ENCODE peak calls at places on chromosomes 11 and 22, in six cellular contexts. U is Calu3; M is psoas muscle; D is AG09309; Z is CD8-positive, alpha-beta T cell; B is GM13976. O is an unnamed sample.

GRCh38 chr11:69360606-69361005 is 66.7 kb downstream of the MYEOV start:
- DNase-seq in U (no peak), M (no peak), D (no peak), Z (no peak), B (peak), O (no peak)

GRCh38 chr11:9529333-9529648 is 44.2 kb upstream of the WEE1 start:
- DNase-seq in U (peak), M (peak), D (no peak), Z (no peak), B (no peak), O (peak)

GRCh38 chr11:39684155-39684554 is 1775.3 kb downstream of the LRRC4C start:
- DNase-seq in U (no peak), M (no peak), D (no peak), Z (no peak), B (no peak), O (no peak)

GRCh38 chr22:39277135-39277607 is 32.4 kb upstream of the PDGFB start:
- DNase-seq in U (no peak), M (no peak), D (peak), Z (no peak), B (no peak), O (no peak)

GRCh38 chr11:129048911-129049310 is 106.2 kb upstream of the TP53AIP1 start:
- DNase-seq in U (no peak), M (no peak), D (no peak), Z (no peak), B (no peak), O (no peak)

GRCh38 chr11:69238562-69239319 is 55.2 kb upstream of the MYEOV start:
- DNase-seq in U (no peak), M (no peak), D (no peak), Z (no peak), B (peak), O (no peak)

GRCh38 chr22:38700271-38700788 is 413 bp downstream of the JOSD1 start:
- DNase-seq in U (peak), M (peak), D (no peak), Z (no peak), B (no peak), O (no peak)

GRCh38 chr11:102047305-102047924 is at the start of gene CFAP300:
- DNase-seq in U (peak), M (peak), D (peak), Z (peak), B (peak), O (peak)

GRCh38 chr22:42376721-42377177 is 55.5 kb downstream of the NFAM1 start:
- DNase-seq in U (no peak), M (peak), D (no peak), Z (no peak), B (no peak), O (peak)

GRCh38 chr11:35162795-35163194 is 23.8 kb downstream of the CD44 start:
- DNase-seq in U (no peak), M (no peak), D (no peak), Z (no peak), B (no peak), O (no peak)

GRCh38 chr11:57150454-57150917 is 31.3 kb upstream of the LRRC55 start:
- DNase-seq in U (no peak), M (no peak), D (no peak), Z (no peak), B (no peak), O (no peak)

GRCh38 chr22:21003782-21004181 is 1.9 kb upstream of the THAP7 start:
- DNase-seq in U (no peak), M (no peak), D (no peak), Z (no peak), B (no peak), O (no peak)

GRCh38 chr11:31246451-31247165 is 122.9 kb downstream of the DCDC1 start:
- DNase-seq in U (no peak), M (peak), D (no peak), Z (no peak), B (no peak), O (no peak)

GRCh38 chr11:103773059-103773458 is 263.4 kb upstream of the DDI1 start:
- DNase-seq in U (no peak), M (no peak), D (peak), Z (no peak), B (no peak), O (no peak)

GRCh38 chr22:40414306-40414705 is 43.9 kb downstream of the SGSM3 start:
- DNase-seq in U (no peak), M (peak), D (peak), Z (no peak), B (no peak), O (no peak)

GRCh38 chr11:101127699-101128570 is 1.7 kb downstream of the PGR start:
- DNase-seq in U (no peak), M (peak), D (no peak), Z (no peak), B (peak), O (peak)

GRCh38 chr11:96241351-96241841 is 101.6 kb downstream of the MAML2 start:
- DNase-seq in U (peak), M (no peak), D (no peak), Z (no peak), B (no peak), O (no peak)

GRCh38 chr22:40183029-40183581 is 5.4 kb downstream of the TNRC6B start:
- DNase-seq in U (no peak), M (no peak), D (peak), Z (no peak), B (no peak), O (no peak)

DNA sequence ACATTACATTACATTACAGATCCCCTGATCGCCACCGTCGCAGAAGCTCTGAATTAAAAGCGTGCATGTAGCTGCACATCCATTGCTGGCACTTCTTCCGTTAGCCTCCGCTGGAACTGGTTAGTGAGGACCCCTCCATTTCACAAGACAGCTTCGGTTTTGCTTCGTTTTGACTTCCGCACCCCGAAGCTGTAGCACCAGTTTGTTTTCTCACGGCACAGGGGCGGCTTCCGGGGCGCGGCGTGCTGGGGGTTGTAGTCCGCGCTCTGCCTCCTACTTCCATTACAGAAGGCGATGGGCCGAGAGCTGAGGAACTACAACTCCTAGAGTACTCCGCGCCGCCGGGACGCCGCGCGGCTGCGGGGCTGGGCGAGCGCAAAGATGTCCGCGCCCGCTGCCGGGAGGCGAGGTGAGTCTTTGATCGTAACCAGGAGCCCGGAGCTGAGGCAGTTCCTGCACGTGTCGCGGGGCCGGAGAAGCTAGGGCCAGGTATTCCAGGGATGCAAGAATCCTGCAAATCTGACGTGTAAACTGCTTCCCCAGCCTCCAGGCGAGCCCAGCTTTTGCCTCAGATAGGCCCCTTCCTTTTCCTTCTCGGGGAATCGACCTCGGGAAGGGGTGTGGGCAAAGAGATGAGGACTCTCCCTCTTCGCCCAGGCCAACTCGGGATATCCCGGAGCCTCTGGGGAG is at the start of gene PEX26:
- DNase-seq in U (peak), M (peak), D (peak), Z (peak), B (peak), O (peak)
- TF ChIP-seq CTCF in U (no peak), M (no peak), D (no peak), Z (no peak), B (no peak), O (no peak)

GRCh38 chr11:93704237-93704636 is 37.1 kb downstream of the TAF1D start:
- DNase-seq in U (peak), M (no peak), D (no peak), Z (no peak), B (no peak), O (no peak)
- TF ChIP-seq CTCF in U (no peak), M (no peak), D (no peak), Z (no peak), B (no peak), O (no peak)

GRCh38 chr11:124327775-124328174 is 7.8 kb upstream of the OR8D2 start:
- DNase-seq in U (no peak), M (no peak), D (no peak), Z (no peak), B (no peak), O (no peak)

GRCh38 chr11:124331873-124332272 is 11.9 kb upstream of the OR8D2 start:
- DNase-seq in U (no peak), M (no peak), D (no peak), Z (no peak), B (no peak), O (no peak)

GRCh38 chr11:124329787-124330478 is 9.9 kb upstream of the OR8D2 start:
- DNase-seq in U (no peak), M (no peak), D (no peak), Z (no peak), B (peak), O (no peak)
- TF ChIP-seq CTCF in U (no peak), M (no peak), D (no peak), Z (no peak), B (no peak), O (no peak)

GRCh38 chr11:62905286-62905685 is 15.9 kb downstream of the CHRM1 start:
- DNase-seq in U (no peak), M (no peak), D (no peak), Z (no peak), B (no peak), O (no peak)
- TF ChIP-seq CTCF in U (no peak), M (no peak), D (no peak), Z (no peak), B (no peak), O (no peak)

GRCh38 chr22:32920032-32920628 is 118.6 kb downstream of the TIMP3 start:
- DNase-seq in U (no peak), M (peak), D (peak), Z (no peak), B (no peak), O (no peak)
- TF ChIP-seq CTCF in U (no peak), M (no peak), D (no peak), Z (no peak), B (no peak), O (no peak)

DNA sequence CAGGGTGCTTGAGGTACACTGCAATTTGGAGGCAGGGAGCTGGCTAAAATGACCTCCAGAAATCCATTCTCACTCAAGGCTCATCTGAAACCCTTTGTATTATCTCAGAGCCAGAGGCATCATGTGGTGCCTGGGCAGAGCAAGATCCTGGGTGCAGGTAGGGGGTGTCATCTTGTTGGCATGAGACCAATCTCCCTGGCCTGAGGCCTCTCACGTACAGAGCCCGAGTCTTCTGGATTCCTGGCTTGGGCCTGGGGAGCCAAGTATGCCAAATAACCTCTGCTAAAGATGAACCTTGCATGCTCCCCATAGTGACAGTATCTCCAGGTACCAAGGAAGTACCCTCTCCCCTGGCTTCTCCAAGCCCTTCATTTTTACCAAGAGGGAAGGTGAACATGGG is 2.4 kb downstream of the LMO1 start:
- DNase-seq in U (no peak), M (no peak), D (no peak), Z (no peak), B (no peak), O (no peak)
- TF ChIP-seq CTCF in U (no peak), M (no peak), D (no peak), Z (no peak), B (no peak), O (no peak)

GRCh38 chr11:95150977-95151684 is 61.5 kb downstream of the ENDOD1 start:
- DNase-seq in U (peak), M (peak), D (peak), Z (peak), B (peak), O (peak)
- TF ChIP-seq CTCF in U (peak), M (peak), D (peak), Z (peak), B (peak), O (peak)

GRCh38 chr11:71433648-71434450 is 14.3 kb downstream of the DHCR7 start:
- DNase-seq in U (no peak), M (no peak), D (no peak), Z (no peak), B (no peak), O (no peak)
- TF ChIP-seq CTCF in U (no peak), M (no peak), D (no peak), Z (no peak), B (no peak), O (no peak)

O was measured in glutamatergic neuron.